ENCODE peak calls at places on chromosomes 12 and 14, in seven cellular contexts. One of them, this sample, is unnamed. For H3K4me1, the result is how much of the 10 kb centered on the place peaks cover.

GRCh38 chr12:59283012-59283411 is 312.8 kb upstream of the SLC16A7 start:
- DNase-seq in right cardiac atrium: no peak
- DNase-seq in neuronal stem cell: no peak
- DNase-seq in mammary epithelial cell: no peak
- DNase-seq in H9: peak
- DNase-seq in uterus: no peak
- DNase-seq in upper lobe of right lung: no peak
- DNase-seq in this sample: no peak

GRCh38 chr12:130765186-130765659 is 49.1 kb upstream of the RIMBP2 start:
- DNase-seq in right cardiac atrium: no peak
- DNase-seq in neuronal stem cell: no peak
- DNase-seq in mammary epithelial cell: no peak
- DNase-seq in H9: no peak
- DNase-seq in uterus: no peak
- DNase-seq in upper lobe of right lung: no peak
- DNase-seq in this sample: no peak

GRCh38 chr14:77485901-77486678 is 12.5 kb downstream of the ISM2 start:
- DNase-seq in right cardiac atrium: no peak
- DNase-seq in neuronal stem cell: no peak
- DNase-seq in mammary epithelial cell: peak
- DNase-seq in H9: no peak
- DNase-seq in uterus: no peak
- DNase-seq in upper lobe of right lung: no peak
- DNase-seq in this sample: no peak

GRCh38 chr12:111175404-111175803 is 193.5 kb downstream of the PHETA1 start:
- DNase-seq in right cardiac atrium: no peak
- DNase-seq in neuronal stem cell: no peak
- DNase-seq in mammary epithelial cell: no peak
- DNase-seq in H9: no peak
- DNase-seq in uterus: no peak
- DNase-seq in upper lobe of right lung: no peak
- DNase-seq in this sample: no peak

GRCh38 chr12:10234562-10234961 is 21.9 kb downstream of the GABARAPL1 start:
- DNase-seq in right cardiac atrium: no peak
- DNase-seq in neuronal stem cell: no peak
- DNase-seq in mammary epithelial cell: no peak
- DNase-seq in H9: no peak
- DNase-seq in uterus: no peak
- DNase-seq in upper lobe of right lung: no peak
- DNase-seq in this sample: no peak

GRCh38 chr14:104426771-104427125 is 152.8 kb upstream of the C14orf180 start:
- DNase-seq in right cardiac atrium: no peak
- DNase-seq in neuronal stem cell: no peak
- DNase-seq in mammary epithelial cell: no peak
- DNase-seq in H9: peak
- DNase-seq in uterus: no peak
- DNase-seq in upper lobe of right lung: no peak
- DNase-seq in this sample: peak

GRCh38 chr12:46456356-46457334 is 84.1 kb upstream of the SLC38A2 start:
- DNase-seq in right cardiac atrium: no peak
- DNase-seq in neuronal stem cell: no peak
- DNase-seq in mammary epithelial cell: no peak
- DNase-seq in H9: no peak
- DNase-seq in uterus: no peak
- DNase-seq in upper lobe of right lung: no peak
- DNase-seq in this sample: no peak

GRCh38 chr12:107580750-107581529 is 104.7 kb upstream of the PWP1 start:
- DNase-seq in right cardiac atrium: no peak
- DNase-seq in neuronal stem cell: peak
- DNase-seq in mammary epithelial cell: no peak
- DNase-seq in H9: peak
- DNase-seq in uterus: no peak
- DNase-seq in upper lobe of right lung: no peak
- DNase-seq in this sample: no peak

GRCh38 chr14:35347323-35348043 is 55.3 kb downstream of the PSMA6 start:
- DNase-seq in right cardiac atrium: no peak
- DNase-seq in neuronal stem cell: no peak
- DNase-seq in mammary epithelial cell: no peak
- DNase-seq in H9: no peak
- DNase-seq in uterus: no peak
- DNase-seq in upper lobe of right lung: no peak
- DNase-seq in this sample: no peak

GRCh38 chr12:25725874-25726273 is 172.8 kb upstream of the LMNTD1 start:
- DNase-seq in right cardiac atrium: no peak
- DNase-seq in neuronal stem cell: no peak
- DNase-seq in mammary epithelial cell: peak
- DNase-seq in H9: no peak
- DNase-seq in uterus: no peak
- DNase-seq in upper lobe of right lung: no peak
- DNase-seq in this sample: no peak

GRCh38 chr12:50167026-50167742 is at the start of gene CERS5:
- DNase-seq in right cardiac atrium: peak
- DNase-seq in neuronal stem cell: peak
- DNase-seq in mammary epithelial cell: peak
- DNase-seq in H9: peak
- DNase-seq in uterus: peak
- DNase-seq in upper lobe of right lung: peak
- DNase-seq in this sample: peak

GRCh38 chr12:106309671-106310313 is 7.3 kb downstream of the TCP11L2 start:
- DNase-seq in right cardiac atrium: peak
- DNase-seq in neuronal stem cell: no peak
- DNase-seq in mammary epithelial cell: peak
- DNase-seq in H9: no peak
- DNase-seq in uterus: no peak
- DNase-seq in upper lobe of right lung: no peak
- DNase-seq in this sample: no peak

GRCh38 chr12:10623131-10623530 is 9.7 kb upstream of the MAGOHB start:
- DNase-seq in right cardiac atrium: no peak
- DNase-seq in neuronal stem cell: no peak
- DNase-seq in mammary epithelial cell: no peak
- DNase-seq in H9: no peak
- DNase-seq in uterus: no peak
- DNase-seq in upper lobe of right lung: no peak
- DNase-seq in this sample: no peak

GRCh38 chr14:83342590-83342989 is 1808.9 kb upstream of the SEL1L start:
- DNase-seq in right cardiac atrium: peak
- DNase-seq in neuronal stem cell: no peak
- DNase-seq in mammary epithelial cell: no peak
- DNase-seq in H9: no peak
- DNase-seq in uterus: no peak
- DNase-seq in upper lobe of right lung: no peak
- DNase-seq in this sample: no peak

GRCh38 chr12:31035944-31036665 is 37.6 kb upstream of the DDX11 start:
- DNase-seq in right cardiac atrium: no peak
- DNase-seq in neuronal stem cell: no peak
- DNase-seq in mammary epithelial cell: no peak
- DNase-seq in H9: no peak
- DNase-seq in uterus: no peak
- DNase-seq in upper lobe of right lung: no peak
- DNase-seq in this sample: no peak

GRCh38 chr14:50795127-50795526 is 35.8 kb downstream of the NIN start:
- DNase-seq in right cardiac atrium: no peak
- DNase-seq in neuronal stem cell: no peak
- DNase-seq in mammary epithelial cell: no peak
- DNase-seq in H9: no peak
- DNase-seq in uterus: no peak
- DNase-seq in upper lobe of right lung: no peak
- DNase-seq in this sample: no peak

GRCh38 chr12:17333287-17333686 is 727.3 kb upstream of the LMO3 start:
- DNase-seq in right cardiac atrium: no peak
- DNase-seq in neuronal stem cell: no peak
- DNase-seq in mammary epithelial cell: no peak
- DNase-seq in H9: no peak
- DNase-seq in uterus: no peak
- DNase-seq in upper lobe of right lung: no peak
- DNase-seq in this sample: no peak

GRCh38 chr12:65998536-65999530 is 131.7 kb downstream of the LLPH start:
- DNase-seq in right cardiac atrium: no peak
- DNase-seq in neuronal stem cell: no peak
- DNase-seq in mammary epithelial cell: peak
- DNase-seq in H9: no peak
- DNase-seq in uterus: no peak
- DNase-seq in upper lobe of right lung: no peak
- DNase-seq in this sample: no peak

GRCh38 chr14:23379331-23380196 is 2.7 kb downstream of the CMTM5 start:
- DNase-seq in right cardiac atrium: peak
- DNase-seq in neuronal stem cell: peak
- DNase-seq in mammary epithelial cell: peak
- DNase-seq in H9: peak
- DNase-seq in uterus: peak
- DNase-seq in upper lobe of right lung: peak
- DNase-seq in this sample: peak

GRCh38 chr12:16756833-16757552 is 151.0 kb upstream of the LMO3 start:
- DNase-seq in right cardiac atrium: no peak
- DNase-seq in neuronal stem cell: peak
- DNase-seq in mammary epithelial cell: no peak
- DNase-seq in H9: no peak
- DNase-seq in uterus: no peak
- DNase-seq in upper lobe of right lung: no peak
- DNase-seq in this sample: no peak

GRCh38 chr12:122123761-122124145 is 45.2 kb downstream of the MLXIP start:
- DNase-seq in right cardiac atrium: peak
- DNase-seq in neuronal stem cell: no peak
- DNase-seq in mammary epithelial cell: no peak
- DNase-seq in H9: no peak
- DNase-seq in uterus: no peak
- DNase-seq in upper lobe of right lung: no peak
- DNase-seq in this sample: no peak

GRCh38 chr14:104968153-104968527 is 10.0 kb downstream of the AHNAK2 start:
- DNase-seq in right cardiac atrium: peak
- DNase-seq in neuronal stem cell: no peak
- DNase-seq in mammary epithelial cell: peak
- DNase-seq in H9: peak
- DNase-seq in uterus: peak
- DNase-seq in upper lobe of right lung: peak
- DNase-seq in this sample: peak

GRCh38 chr14:77158175-77158908 is 16.8 kb upstream of the ZDHHC22 start:
- DNase-seq in right cardiac atrium: peak
- DNase-seq in neuronal stem cell: peak
- DNase-seq in mammary epithelial cell: peak
- DNase-seq in H9: peak
- DNase-seq in uterus: no peak
- DNase-seq in upper lobe of right lung: no peak
- DNase-seq in this sample: peak

GRCh38 chr12:57142121-57142520 is 5.3 kb downstream of the LRP1-AS start:
- DNase-seq in right cardiac atrium: peak
- DNase-seq in neuronal stem cell: no peak
- DNase-seq in mammary epithelial cell: no peak
- DNase-seq in H9: no peak
- DNase-seq in uterus: peak
- DNase-seq in upper lobe of right lung: no peak
- DNase-seq in this sample: no peak
- H3K27ac ChIP-seq in right cardiac atrium: no peak
- H3K27ac ChIP-seq in neuronal stem cell: no peak
- H3K27ac ChIP-seq in mammary epithelial cell: no peak
- H3K27ac ChIP-seq in H9: no peak
- H3K27ac ChIP-seq in uterus: peak
- H3K27ac ChIP-seq in upper lobe of right lung: peak
- H3K27ac ChIP-seq in this sample: peak

GRCh38 chr14:102813691-102814090 is 36.4 kb downstream of the TRAF3 start:
- DNase-seq in right cardiac atrium: no peak
- DNase-seq in neuronal stem cell: no peak
- DNase-seq in mammary epithelial cell: no peak
- DNase-seq in H9: no peak
- DNase-seq in uterus: no peak
- DNase-seq in upper lobe of right lung: no peak
- DNase-seq in this sample: no peak
- H3K4me1 ChIP-seq in right cardiac atrium: under half
- H3K4me1 ChIP-seq in neuronal stem cell: under half
- H3K4me1 ChIP-seq in mammary epithelial cell: under half
- H3K4me1 ChIP-seq in H9: under half
- H3K4me1 ChIP-seq in uterus: under half
- H3K4me1 ChIP-seq in upper lobe of right lung: under half
- H3K4me1 ChIP-seq in this sample: under half

GRCh38 chr12:128572311-128572810 is 251.4 kb downstream of the SLC15A4 start:
- DNase-seq in right cardiac atrium: no peak
- DNase-seq in neuronal stem cell: no peak
- DNase-seq in mammary epithelial cell: no peak
- DNase-seq in H9: no peak
- DNase-seq in uterus: no peak
- DNase-seq in upper lobe of right lung: no peak
- DNase-seq in this sample: no peak
- H3K27ac ChIP-seq in right cardiac atrium: no peak
- H3K27ac ChIP-seq in neuronal stem cell: no peak
- H3K27ac ChIP-seq in mammary epithelial cell: no peak
- H3K27ac ChIP-seq in H9: no peak
- H3K27ac ChIP-seq in uterus: no peak
- H3K27ac ChIP-seq in upper lobe of right lung: no peak
- H3K27ac ChIP-seq in this sample: no peak

GRCh38 chr14:61343991-61344405 is 22.6 kb downstream of the PRKCH start:
- DNase-seq in right cardiac atrium: no peak
- DNase-seq in neuronal stem cell: no peak
- DNase-seq in mammary epithelial cell: no peak
- DNase-seq in H9: no peak
- DNase-seq in uterus: no peak
- DNase-seq in upper lobe of right lung: no peak
- DNase-seq in this sample: no peak
- H3K4me1 ChIP-seq in right cardiac atrium: under half
- H3K4me1 ChIP-seq in neuronal stem cell: under half
- H3K4me1 ChIP-seq in mammary epithelial cell: under half
- H3K4me1 ChIP-seq in H9: under half
- H3K4me1 ChIP-seq in uterus: under half
- H3K4me1 ChIP-seq in upper lobe of right lung: half or more
- H3K4me1 ChIP-seq in this sample: under half

GRCh38 chr12:42422785-42423184 is 96.8 kb downstream of the PPHLN1 start:
- DNase-seq in right cardiac atrium: no peak
- DNase-seq in neuronal stem cell: no peak
- DNase-seq in mammary epithelial cell: no peak
- DNase-seq in H9: no peak
- DNase-seq in uterus: no peak
- DNase-seq in upper lobe of right lung: no peak
- DNase-seq in this sample: no peak
- H3K27ac ChIP-seq in right cardiac atrium: no peak
- H3K27ac ChIP-seq in neuronal stem cell: no peak
- H3K27ac ChIP-seq in mammary epithelial cell: no peak
- H3K27ac ChIP-seq in H9: no peak
- H3K27ac ChIP-seq in uterus: no peak
- H3K27ac ChIP-seq in upper lobe of right lung: no peak
- H3K27ac ChIP-seq in this sample: peak

This sample was measured in right atrium auricular region.